ENCODE peak calls at places on chromosomes 6 and 20, in four cellular contexts. M is GM23338; P is T-helper 2 cell; R is activated CD4-positive, alpha-beta T cell treated with anti-CD3 and anti-CD28 coated beads, Interleukin-2, amount 50 U/mL, for 1 hour. N is an unnamed sample.

GRCh38 chr6:152124432-152125074 is 317.1 kb downstream of the ESR1 start:
- DNase-seq in M (peak), R (no peak), P (no peak), N (no peak)

GRCh38 chr6:11833626-11834592 is 55.3 kb upstream of the ADTRP start:
- DNase-seq in P (no peak), M (peak), R (no peak), N (no peak)

GRCh38 chr6:127342946-127343752 is at the start of gene ECHDC1:
- DNase-seq in M (peak), P (peak), R (peak), N (peak)

GRCh38 chr6:83884523-83884922 is 25.0 kb downstream of the CYB5R4 start:
- DNase-seq in M (peak), P (no peak), R (no peak), N (no peak)

GRCh38 chr20:18279231-18279630 is 9.1 kb upstream of the ZNF133 start:
- DNase-seq in R (no peak), P (no peak), M (no peak), N (no peak)

GRCh38 chr20:41058007-41058673 is 29.5 kb downstream of the TOP1 start:
- DNase-seq in P (no peak), R (no peak), M (no peak), N (no peak)

GRCh38 chr6:118383924-118384323 is 164.2 kb upstream of the PLN start:
- DNase-seq in R (no peak), M (no peak), P (no peak), N (no peak)

GRCh38 chr6:16239090-16239797 is 857 bp downstream of the GMPR start:
- DNase-seq in M (peak), P (no peak), R (no peak), N (peak)

GRCh38 chr20:49610701-49611538 is 43.0 kb upstream of the PTGIS start:
- DNase-seq in R (peak), M (peak), P (peak), N (peak)

GRCh38 chr6:35147101-35147885 is 6.2 kb upstream of the TCP11 start:
- DNase-seq in R (no peak), M (no peak), P (no peak), N (no peak)

GRCh38 chr20:9889270-9889981 is 50.5 kb upstream of the PAK5 start:
- DNase-seq in R (no peak), M (no peak), P (no peak), N (no peak)

GRCh38 chr6:73017473-73017872 is 207.8 kb downstream of the KHDC1L start:
- DNase-seq in P (no peak), R (no peak), M (no peak), N (no peak)

GRCh38 chr6:166259296-166259977 is 48.8 kb downstream of the PRR18 start:
- DNase-seq in M (peak), R (no peak), P (no peak), N (no peak)

GRCh38 chr6:32972353-32973143 is 4.2 kb downstream of the BRD2 start:
- DNase-seq in R (peak), P (peak), M (peak), N (peak)

GRCh38 chr6:166168616-166169548 is 1.2 kb upstream of the TBXT start:
- DNase-seq in P (no peak), M (peak), R (no peak), N (no peak)

GRCh38 chr20:9031951-9032350 is 36.9 kb upstream of the PLCB4 start:
- DNase-seq in P (no peak), R (no peak), M (no peak), N (no peak)

GRCh38 chr6:154292855-154293519 is 63.6 kb downstream of the IPCEF1 start:
- DNase-seq in P (no peak), M (peak), R (no peak), N (no peak)

GRCh38 chr20:34938466-34939163 is 17.0 kb downstream of the GSS start:
- DNase-seq in P (no peak), R (no peak), M (no peak), N (no peak)

GRCh38 chr6:11224252-11224965 is 8.1 kb downstream of the NEDD9 start:
- DNase-seq in M (no peak), P (no peak), R (no peak), N (peak)

GRCh38 chr6:56416247-56416646 is 168.9 kb upstream of the COL21A1 start:
- DNase-seq in R (no peak), P (no peak), M (no peak), N (no peak)

GRCh38 chr6:70270287-70271005 is 32.4 kb downstream of the COL9A1 start:
- DNase-seq in P (no peak), R (no peak), M (no peak), N (no peak)

GRCh38 chr20:1122388-1123315 is 4.2 kb downstream of the PSMF1 start:
- DNase-seq in R (peak), P (no peak), M (no peak), N (no peak)

GRCh38 chr6:24332306-24332705 is 25.6 kb downstream of the DCDC2 start:
- DNase-seq in P (no peak), R (no peak), M (no peak), N (no peak)

GRCh38 chr20:39264506-39265172 is 302.5 kb downstream of the DHX35 start:
- DNase-seq in P (no peak), R (peak), M (peak), N (peak)

GRCh38 chr20:2879148-2879547 is 5.9 kb downstream of the PTPRA start:
- DNase-seq in P (no peak), R (no peak), M (no peak), N (no peak)

GRCh38 chr20:36591854-36592641 is 13.5 kb upstream of the RAB5IF start:
- DNase-seq in P (no peak), R (peak), M (peak), N (no peak)

GRCh38 chr20:25149986-25150385 is 45.5 kb upstream of the ENTPD6 start:
- DNase-seq in M (no peak), R (no peak), P (no peak), N (no peak)

GRCh38 chr20:5691918-5692618 is 58.1 kb upstream of the SHLD1 start:
- DNase-seq in M (no peak), P (no peak), R (no peak), N (no peak)

GRCh38 chr6:33696538-33697518 is 14.7 kb downstream of the UQCC2 start:
- DNase-seq in P (no peak), R (peak), M (no peak), N (peak)

GRCh38 chr6:148952147-148953041 is 205.6 kb downstream of the UST start:
- DNase-seq in R (no peak), M (no peak), P (no peak), N (no peak)

GRCh38 chr6:13830803-13831202 is 16.4 kb upstream of the MCUR1 start:
- DNase-seq in R (no peak), P (no peak), M (no peak), N (no peak)

GRCh38 chr6:154111025-154111424 is 72.0 kb downstream of the OPRM1 start:
- DNase-seq in P (no peak), M (no peak), R (no peak), N (no peak)

GRCh38 chr20:9514461-9515210 is at the start of gene LAMP5:
- DNase-seq in P (no peak), R (no peak), M (peak), N (no peak)

GRCh38 chr6:11824986-11825385 is 46.4 kb upstream of the ADTRP start:
- DNase-seq in P (no peak), R (no peak), M (no peak), N (no peak)